ENCODE peak calls at places on chromosome 12, in ten cellular contexts. H is non-pigmented ciliary epithelial cell; F is body of pancreas; L is glutamatergic neuron; O is PC-9; N is A172; K is activated T-helper 1 cell treated with Interleukin-2 at 50 U/mL for 16 hours; I is substantia nigra; S is ureter; E is central memory CD8-positive, alpha-beta T cell. Y is an unnamed sample.

GRCh38 chr12:52918351-52918750 is 13.5 kb upstream of the KRT8 start:
- DNase-seq in H (no peak), F (no peak), L (no peak), O (no peak), N (no peak), K (no peak), I (no peak), S (peak), E (no peak), Y (no peak)

GRCh38 chr12:108825205-108825950 is 32.0 kb downstream of the SSH1 start:
- DNase-seq in H (no peak), F (no peak), L (no peak), O (no peak), N (peak), K (no peak), I (no peak), S (no peak), E (no peak), Y (no peak)

GRCh38 chr12:119417440-119417839 is 82.9 kb downstream of the CCDC60 start:
- DNase-seq in H (no peak), F (no peak), L (no peak), O (no peak), N (no peak), K (no peak), I (no peak), S (no peak), E (no peak), Y (no peak)

GRCh38 chr12:93662961-93663728 is 14.0 kb upstream of the CRADD start:
- DNase-seq in H (no peak), F (no peak), L (no peak), O (no peak), N (no peak), K (no peak), I (no peak), S (no peak), E (no peak), Y (no peak)

GRCh38 chr12:29733060-29733459 is 50.7 kb downstream of the TMTC1 start:
- DNase-seq in H (no peak), F (no peak), L (no peak), O (no peak), N (no peak), K (no peak), I (no peak), S (no peak), E (no peak), Y (no peak)

GRCh38 chr12:126855768-126856167 is 1411.2 kb upstream of the TMEM132C start:
- DNase-seq in H (no peak), F (no peak), L (no peak), O (no peak), N (no peak), K (no peak), I (no peak), S (no peak), E (no peak), Y (no peak)

GRCh38 chr12:101564912-101565311 is 29.9 kb upstream of the MYBPC1 start:
- DNase-seq in H (no peak), F (peak), L (no peak), O (no peak), N (no peak), K (no peak), I (no peak), S (no peak), E (no peak), Y (no peak)

GRCh38 chr12:131042848-131043245 is 89.1 kb downstream of the ADGRD1 start:
- DNase-seq in H (no peak), F (no peak), L (no peak), O (no peak), N (no peak), K (no peak), I (no peak), S (no peak), E (no peak), Y (no peak)

GRCh38 chr12:121033625-121034349 is 5.3 kb downstream of the OASL start:
- DNase-seq in H (no peak), F (peak), L (no peak), O (peak), N (peak), K (peak), I (no peak), S (no peak), E (peak), Y (no peak)

GRCh38 chr12:88946377-88946997 is 366.2 kb upstream of the KITLG start:
- DNase-seq in H (no peak), F (no peak), L (no peak), O (no peak), N (peak), K (no peak), I (no peak), S (no peak), E (no peak), Y (no peak)

GRCh38 chr12:77152623-77153193 is 87.3 kb upstream of the E2F7 start:
- DNase-seq in H (no peak), F (no peak), L (no peak), O (no peak), N (peak), K (no peak), I (no peak), S (no peak), E (no peak), Y (no peak)

Y was measured in WERI-Rb-1.